ENCODE peak calls at places on chromosomes 11 and 22, in six cellular contexts. One of them, this sample, is unnamed.

GRCh38 chr22:23138584-23139469 is 3.0 kb downstream of the RSPH14 start:
- DNase-seq in nephron progenitor cell: no peak
- DNase-seq in ecto neural progenitor cell: no peak
- DNase-seq in omental fat pad: no peak
- DNase-seq in ureter: no peak
- DNase-seq in GM04503: no peak
- DNase-seq in this sample: no peak

GRCh38 chr11:2280208-2280607 is 9.8 kb upstream of the ASCL2 start:
- DNase-seq in GM04503: no peak
- DNase-seq in omental fat pad: no peak
- DNase-seq in ureter: no peak
- DNase-seq in ecto neural progenitor cell: no peak
- DNase-seq in nephron progenitor cell: no peak
- DNase-seq in this sample: no peak

GRCh38 chr11:103624708-103625623 is 411.5 kb upstream of the DDI1 start:
- DNase-seq in nephron progenitor cell: no peak
- DNase-seq in ureter: no peak
- DNase-seq in omental fat pad: no peak
- DNase-seq in ecto neural progenitor cell: no peak
- DNase-seq in GM04503: peak
- DNase-seq in this sample: no peak

GRCh38 chr11:119432484-119433368 is 9.8 kb upstream of the THY1 start:
- DNase-seq in omental fat pad: no peak
- DNase-seq in nephron progenitor cell: no peak
- DNase-seq in ureter: no peak
- DNase-seq in GM04503: peak
- DNase-seq in ecto neural progenitor cell: no peak
- DNase-seq in this sample: no peak

GRCh38 chr11:131694526-131695424 is 324.4 kb downstream of the NTM start:
- DNase-seq in omental fat pad: peak
- DNase-seq in ureter: peak
- DNase-seq in nephron progenitor cell: peak
- DNase-seq in ecto neural progenitor cell: peak
- DNase-seq in GM04503: no peak
- DNase-seq in this sample: peak

GRCh38 chr11:32478277-32478731 is 43.0 kb upstream of the WT1 start:
- DNase-seq in nephron progenitor cell: no peak
- DNase-seq in ureter: no peak
- DNase-seq in ecto neural progenitor cell: no peak
- DNase-seq in omental fat pad: no peak
- DNase-seq in GM04503: no peak
- DNase-seq in this sample: no peak

GRCh38 chr11:126518130-126518995 is 162.9 kb downstream of the ST3GAL4 start:
- DNase-seq in ureter: no peak
- DNase-seq in GM04503: no peak
- DNase-seq in nephron progenitor cell: no peak
- DNase-seq in ecto neural progenitor cell: no peak
- DNase-seq in omental fat pad: no peak
- DNase-seq in this sample: peak

GRCh38 chr11:76371170-76371569 is 9.8 kb downstream of the THAP12 start:
- DNase-seq in omental fat pad: no peak
- DNase-seq in ureter: no peak
- DNase-seq in ecto neural progenitor cell: no peak
- DNase-seq in nephron progenitor cell: no peak
- DNase-seq in GM04503: no peak
- DNase-seq in this sample: no peak

GRCh38 chr11:121651267-121651625 is 198.5 kb upstream of the SORL1-AS1 start:
- DNase-seq in omental fat pad: no peak
- DNase-seq in nephron progenitor cell: no peak
- DNase-seq in ecto neural progenitor cell: no peak
- DNase-seq in ureter: no peak
- DNase-seq in GM04503: no peak
- DNase-seq in this sample: no peak

GRCh38 chr11:66280428-66280827 is 2.5 kb downstream of the CNIH2 start:
- DNase-seq in ecto neural progenitor cell: no peak
- DNase-seq in ureter: no peak
- DNase-seq in omental fat pad: no peak
- DNase-seq in nephron progenitor cell: no peak
- DNase-seq in GM04503: no peak
- DNase-seq in this sample: no peak

GRCh38 chr22:45880732-45881523 is 96.0 kb downstream of the WNT7B start:
- DNase-seq in nephron progenitor cell: peak
- DNase-seq in omental fat pad: no peak
- DNase-seq in GM04503: no peak
- DNase-seq in ureter: no peak
- DNase-seq in ecto neural progenitor cell: peak
- DNase-seq in this sample: peak

GRCh38 chr22:28395920-28396447 is 283.7 kb downstream of the TTC28 start:
- DNase-seq in omental fat pad: no peak
- DNase-seq in nephron progenitor cell: no peak
- DNase-seq in ureter: no peak
- DNase-seq in GM04503: no peak
- DNase-seq in ecto neural progenitor cell: no peak
- DNase-seq in this sample: no peak

GRCh38 chr22:44723801-44724200 is 21.8 kb downstream of the PRR5 start:
- DNase-seq in nephron progenitor cell: no peak
- DNase-seq in ureter: no peak
- DNase-seq in GM04503: no peak
- DNase-seq in omental fat pad: no peak
- DNase-seq in ecto neural progenitor cell: no peak
- DNase-seq in this sample: no peak

GRCh38 chr11:41351825-41352224 is 107.6 kb downstream of the LRRC4C start:
- DNase-seq in ecto neural progenitor cell: no peak
- DNase-seq in ureter: no peak
- DNase-seq in omental fat pad: no peak
- DNase-seq in GM04503: no peak
- DNase-seq in nephron progenitor cell: no peak
- DNase-seq in this sample: no peak

GRCh38 chr11:96715208-96715607 is 325.4 kb downstream of the JRKL start:
- DNase-seq in omental fat pad: no peak
- DNase-seq in ecto neural progenitor cell: no peak
- DNase-seq in nephron progenitor cell: no peak
- DNase-seq in ureter: no peak
- DNase-seq in GM04503: peak
- DNase-seq in this sample: no peak

GRCh38 chr22:48758021-48758561 is 1069.6 kb downstream of the BRD1 start:
- DNase-seq in ureter: peak
- DNase-seq in omental fat pad: peak
- DNase-seq in ecto neural progenitor cell: peak
- DNase-seq in nephron progenitor cell: no peak
- DNase-seq in GM04503: no peak
- DNase-seq in this sample: peak

GRCh38 chr11:117449111-117449693 is 121.5 kb downstream of the CEP164 start:
- DNase-seq in nephron progenitor cell: no peak
- DNase-seq in ecto neural progenitor cell: no peak
- DNase-seq in omental fat pad: no peak
- DNase-seq in ureter: no peak
- DNase-seq in GM04503: no peak
- DNase-seq in this sample: peak

GRCh38 chr22:33811686-33812085 is 108.6 kb downstream of the LARGE1 start:
- DNase-seq in GM04503: peak
- DNase-seq in ecto neural progenitor cell: no peak
- DNase-seq in ureter: peak
- DNase-seq in omental fat pad: no peak
- DNase-seq in nephron progenitor cell: peak
- DNase-seq in this sample: peak

GRCh38 chr11:22976146-22976545 is 115.9 kb upstream of the CCDC179 start:
- DNase-seq in omental fat pad: no peak
- DNase-seq in ureter: peak
- DNase-seq in ecto neural progenitor cell: no peak
- DNase-seq in GM04503: peak
- DNase-seq in nephron progenitor cell: no peak
- DNase-seq in this sample: no peak

GRCh38 chr11:46327829-46328228 is 19.4 kb upstream of the DGKZ start:
- DNase-seq in ecto neural progenitor cell: no peak
- DNase-seq in GM04503: no peak
- DNase-seq in nephron progenitor cell: no peak
- DNase-seq in ureter: no peak
- DNase-seq in omental fat pad: no peak
- DNase-seq in this sample: no peak

GRCh38 chr11:126080206-126080941 is 17.7 kb upstream of the CDON start:
- DNase-seq in omental fat pad: no peak
- DNase-seq in GM04503: no peak
- DNase-seq in nephron progenitor cell: peak
- DNase-seq in ureter: no peak
- DNase-seq in ecto neural progenitor cell: no peak
- DNase-seq in this sample: no peak

GRCh38 chr22:42714768-42715430 is 5.8 kb downstream of the A4GALT start:
- DNase-seq in GM04503: no peak
- DNase-seq in nephron progenitor cell: no peak
- DNase-seq in ecto neural progenitor cell: no peak
- DNase-seq in omental fat pad: no peak
- DNase-seq in ureter: no peak
- DNase-seq in this sample: no peak

GRCh38 chr11:18775492-18776292 is 15.9 kb downstream of the PTPN5 start:
- DNase-seq in ureter: peak
- DNase-seq in nephron progenitor cell: peak
- DNase-seq in ecto neural progenitor cell: peak
- DNase-seq in omental fat pad: no peak
- DNase-seq in GM04503: no peak
- DNase-seq in this sample: no peak

This sample was measured in sigmoid colon.